ENCODE peak calls at places on chromosome 1, in ten cellular contexts. A is stromal cell of bone marrow, G is NCI-H524 treated with DMSO at 0.1 percent for 48 hours, I is T-cell, R is DMS79 treated with DMSO at 0.1 percent for 48 hours, T is brain microvascular endothelial cell, W is tibial artery, F is non-pigmented ciliary epithelial cell, U is mucosa of gallbladder, V is thoracic aorta. S is an unnamed sample.

GRCh38 chr1:1255627-1256026 is 9.1 kb upstream of the C1QTNF12 start:
- DNase-seq in G (no peak), W (no peak), T (no peak), U (no peak), A (no peak), R (no peak), F (no peak), V (no peak), I (no peak), S (no peak)

GRCh38 chr1:22465018-22465565 is 13.4 kb downstream of the ZBTB40 start:
- DNase-seq in F (no peak), A (no peak), T (no peak), W (no peak), G (no peak), I (no peak), V (no peak), R (no peak), U (no peak), S (no peak)

GRCh38 chr1:86169625-86170024 is 13.1 kb upstream of the COL24A1 start:
- DNase-seq in U (no peak), W (no peak), A (no peak), V (no peak), I (no peak), G (no peak), T (no peak), F (no peak), R (no peak), S (no peak)

GRCh38 chr1:16172964-16173446 is 17.1 kb upstream of the EPHA2 start:
- DNase-seq in R (no peak), I (no peak), W (no peak), T (peak; percentile 58), V (no peak), G (no peak), U (peak; percentile 38), F (no peak), A (no peak), S (no peak)

GRCh38 chr1:999797-1000356 is at the start of gene HES4:
- DNase-seq in A (peak; percentile 61), V (peak; percentile 81), G (no peak), U (peak; percentile 90), R (peak; percentile 88), T (peak; percentile 89), F (no peak), I (no peak), W (peak; percentile 91), S (peak; percentile 90)

GRCh38 chr1:94281361-94282142 is 44.2 kb upstream of the ARHGAP29 start:
- DNase-seq in A (no peak), V (no peak), R (no peak), G (no peak), I (no peak), U (no peak), W (no peak), T (peak; percentile 69), F (no peak), S (no peak)

GRCh38 chr1:220113136-220113695 is 19.3 kb downstream of the IARS2 start:
- DNase-seq in U (no peak), R (no peak), W (no peak), V (no peak), A (no peak), I (no peak), T (peak; percentile 14), G (no peak), F (no peak), S (no peak)

GRCh38 chr1:155978973-155979429 is 654 bp upstream of the ARHGEF2 start:
- DNase-seq in F (no peak), R (no peak), U (no peak), G (no peak), I (no peak), A (no peak), W (no peak), V (no peak), T (no peak), S (no peak)

GRCh38 chr1:4745560-4745959 is 91.2 kb downstream of the AJAP1 start:
- DNase-seq in W (no peak), A (no peak), I (no peak), V (no peak), R (no peak), T (no peak), U (no peak), F (no peak), G (no peak), S (no peak)